ENCODE peak calls at places on chromosomes 2 and 18, in nine cellular contexts. O is fibroblast of the aortic adventitia, G is body of pancreas, T is A549, S is heart right ventricle, N is choroid plexus epithelial cell, Q is RWPE2, E is thoracic aorta, F is sigmoid colon. X is an unnamed sample.

GRCh38 chr2:165185633-165186032 is 18.2 kb downstream of the SCN3A start:
- DNase-seq in F (no peak), S (no peak), E (no peak), O (no peak), T (no peak), Q (no peak), N (no peak), G (no peak), X (no peak)

GRCh38 chr2:209391776-209392401 is 32.0 kb upstream of the MAP2 start:
- DNase-seq in F (no peak), G (no peak), S (no peak), E (no peak), Q (no peak), N (peak; percentile 23), O (peak; percentile 77), T (no peak), X (no peak)

GRCh38 chr2:198807131-198807530 is 650.6 kb downstream of the SATB2 start:
- DNase-seq in S (no peak), N (no peak), G (no peak), O (peak; percentile 3), T (no peak), F (no peak), Q (no peak), E (no peak), X (no peak)

GRCh38 chr18:23982154-23983071 is 32.1 kb upstream of the TTC39C start:
- DNase-seq in E (peak; percentile 71), S (peak; percentile 73), T (peak; percentile 19), F (peak; percentile 85), O (peak; percentile 82), N (peak; percentile 54), Q (no peak), G (peak; percentile 41), X (peak; percentile 86)

GRCh38 chr2:139876321-139876720 is 1096.1 kb upstream of the NXPH2 start:
- DNase-seq in N (peak; percentile 1), F (no peak), Q (no peak), T (no peak), O (no peak), E (no peak), S (no peak), G (no peak), X (no peak)

GRCh38 chr2:120600335-120600734 is 135.3 kb upstream of the GLI2 start:
- DNase-seq in E (no peak), G (no peak), F (no peak), O (no peak), Q (no peak), N (no peak), T (no peak), S (no peak), X (no peak)

GRCh38 chr2:168671932-168672331 is 130.5 kb upstream of the NOSTRIN start:
- DNase-seq in S (no peak), N (peak; percentile 39), T (no peak), Q (no peak), O (peak; percentile 38), F (no peak), E (no peak), G (no peak), X (no peak)

GRCh38 chr18:69876490-69876889 is 71.2 kb downstream of the CD226 start:
- DNase-seq in Q (no peak), N (no peak), E (no peak), T (no peak), O (no peak), S (no peak), G (no peak), F (no peak), X (no peak)

GRCh38 chr2:137467246-137467862 is 496.9 kb upstream of the HNMT start:
- DNase-seq in O (peak; percentile 0), N (peak; percentile 32), T (peak; percentile 3), Q (no peak), F (no peak), G (peak; percentile 48), E (no peak), S (no peak), X (peak; percentile 12)

GRCh38 chr2:237677951-237678481 is 50.6 kb downstream of the LRRFIP1 start:
- DNase-seq in F (peak; percentile 85), N (peak; percentile 96), E (no peak), T (no peak), Q (no peak), S (no peak), G (no peak), O (peak; percentile 99), X (no peak)

GRCh38 chr2:105438104-105438929 is 39.5 kb upstream of the FHL2 start:
- DNase-seq in G (peak; percentile 61), E (no peak), S (peak; percentile 72), F (no peak), N (peak; percentile 62), Q (no peak), T (no peak), O (peak; percentile 41), X (no peak)

GRCh38 chr2:28009732-28010131 is 119.2 kb downstream of the BABAM2 start:
- DNase-seq in E (no peak), S (no peak), O (peak; percentile 13), T (no peak), Q (no peak), F (no peak), G (peak; percentile 48), N (peak; percentile 76), X (no peak)

GRCh38 chr2:239947361-239948045 is 77.6 kb downstream of the NDUFA10 start:
- DNase-seq in G (peak; percentile 2), F (peak; percentile 54), O (no peak), S (no peak), E (no peak), T (no peak), Q (peak; percentile 21), N (no peak), X (no peak)

GRCh38 chr2:237289134-237289533 is 124.8 kb downstream of the COL6A3 start:
- DNase-seq in G (no peak), N (no peak), T (no peak), S (no peak), Q (no peak), O (no peak), F (peak; percentile 73), E (no peak), X (no peak)

GRCh38 chr18:39571511-39571910 is 2005.9 kb upstream of the CELF4 start:
- DNase-seq in F (no peak), Q (no peak), E (no peak), T (peak; percentile 3), O (peak; percentile 19), S (no peak), N (peak; percentile 61), G (peak; percentile 10), X (no peak)

GRCh38 chr2:128282976-128283810 is 35.5 kb downstream of the HS6ST1 start:
- DNase-seq in G (peak; percentile 26), E (no peak), N (no peak), S (peak; percentile 17), F (peak; percentile 70), T (no peak), O (no peak), Q (peak; percentile 35), X (no peak)

GRCh38 chr2:46142546-46143329 is 154.5 kb upstream of the EPAS1 start:
- DNase-seq in G (peak; percentile 22), O (no peak), N (no peak), T (no peak), E (no peak), F (peak; percentile 28), S (no peak), Q (no peak), X (no peak)

GRCh38 chr2:241802806-241803318 is 6.1 kb upstream of the NEU4 start:
- DNase-seq in G (no peak), F (peak; percentile 58), N (no peak), O (no peak), Q (no peak), T (no peak), S (no peak), E (no peak), X (no peak)
- H3K4me3 ChIP-seq in G (no peak overlapping the region), F (no peak overlapping the region), N (no peak overlapping the region), O (no peak overlapping the region), Q (no peak overlapping the region), T (peak overlapping the region; percentile 38), S (peak overlapping the region; percentile 55), E (peak overlapping the region; percentile 71), X (no peak overlapping the region)

GRCh38 chr2:188975497-188976102 is 1.4 kb downstream of the COL3A1 start:
- DNase-seq in E (peak; percentile 25), G (no peak), O (peak; percentile 98), N (peak; percentile 98), S (no peak), T (no peak), Q (no peak), F (peak; percentile 86), X (peak; percentile 73)
- H3K4me3 ChIP-seq in E (peak overlapping the region; percentile 78), G (no peak overlapping the region), O (peak overlapping the region; percentile 86), N (peak overlapping the region; percentile 63), S (peak overlapping the region; percentile 60), T (no peak overlapping the region), Q (no peak overlapping the region), F (peak overlapping the region; percentile 38), X (peak overlapping the region; percentile 43)

GRCh38 chr2:63058742-63059433 is 8.3 kb downstream of the OTX1 start:
- DNase-seq in T (no peak), Q (no peak), S (no peak), G (no peak), N (no peak), E (no peak), F (peak; percentile 61), O (no peak), X (no peak)
- H3K4me3 ChIP-seq in T (no peak overlapping the region), Q (no peak overlapping the region), S (peak overlapping the region; percentile 10), G (no peak overlapping the region), N (no peak overlapping the region), E (peak overlapping the region; percentile 54), F (no peak overlapping the region), O (no peak overlapping the region), X (no peak overlapping the region)

GRCh38 chr2:232488097-232488711 is 570 bp upstream of the ECEL1 start:
- DNase-seq in S (no peak), E (no peak), T (no peak), G (no peak), F (no peak), Q (peak; percentile 38), O (no peak), N (no peak), X (no peak)
- H3K4me3 ChIP-seq in S (no peak overlapping the region), E (no peak overlapping the region), T (no peak overlapping the region), G (no peak overlapping the region), F (no peak overlapping the region), Q (no peak overlapping the region), O (no peak overlapping the region), N (no peak overlapping the region), X (no peak overlapping the region)

GRCh38 chr2:63301481-63301880 is 250.9 kb downstream of the OTX1 start:
- DNase-seq in G (no peak), F (no peak), E (no peak), T (no peak), O (no peak), N (peak; percentile 6), S (no peak), Q (no peak), X (no peak)

DNA sequence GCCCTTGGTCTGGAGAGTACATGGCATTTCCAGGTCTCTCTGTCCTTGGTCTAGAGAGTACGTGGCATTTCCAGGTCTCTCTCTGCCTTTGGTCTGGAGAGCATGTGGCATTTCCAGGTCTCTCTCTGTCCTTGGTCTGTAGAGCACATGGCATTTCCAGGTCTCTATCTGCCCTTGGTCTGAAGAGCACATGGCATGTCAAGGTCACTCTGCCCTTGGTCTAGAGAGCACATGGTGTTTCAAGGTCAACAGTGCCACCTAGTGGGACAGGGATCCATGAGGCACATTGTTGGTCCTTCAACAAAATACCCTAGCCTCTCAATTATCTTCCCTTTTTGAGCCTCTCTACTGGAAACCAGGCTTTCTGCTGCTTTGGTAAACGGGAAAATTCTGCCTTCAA is 250.2 kb downstream of the OTX1 start:
- DNase-seq in S (no peak), O (no peak), Q (no peak), T (no peak), N (no peak), E (no peak), F (no peak), G (no peak), X (no peak)
- H3K4me3 ChIP-seq in S (no peak overlapping the region), O (no peak overlapping the region), Q (no peak overlapping the region), T (no peak overlapping the region), N (no peak overlapping the region), E (no peak overlapping the region), F (no peak overlapping the region), G (no peak overlapping the region), X (no peak overlapping the region)

GRCh38 chr2:144448389-144449027 is 71.4 kb downstream of the ZEB2 start:
- DNase-seq in Q (no peak), E (no peak), S (no peak), N (no peak), F (no peak), G (no peak), O (no peak), T (no peak), X (no peak)
- H3K4me3 ChIP-seq in Q (no peak overlapping the region), E (peak overlapping the region; percentile 60), S (peak overlapping the region; percentile 20), N (no peak overlapping the region), F (no peak overlapping the region), G (no peak overlapping the region), O (no peak overlapping the region), T (no peak overlapping the region), X (no peak overlapping the region)